ENCODE peak calls at places on chromosome 16, in five cellular contexts. G is CD8-positive, alpha-beta T cell; T is A673; P is AG09309; L is AG04450. R is an unnamed sample.
A peak's percentile ranks its signal among the peaks of the same experiment; 100 is the strongest.

GRCh38 chr16:20683812-20684211 is 13.7 kb downstream of the ACSM1 start:
- DNase-seq in P (no peak), G (no peak), T (no peak), L (no peak), R (no peak)

GRCh38 chr16:82995927-82996441 is 369.2 kb downstream of the CDH13 start:
- DNase-seq in T (peak; percentile 42), L (peak; percentile 32), P (peak; percentile 52), G (no peak), R (peak; percentile 41)

GRCh38 chr16:12536412-12536746 is 267.3 kb downstream of the CPPED1 start:
- DNase-seq in L (no peak), T (no peak), P (no peak), G (no peak), R (no peak)

GRCh38 chr16:10870137-10870776 is 6.7 kb upstream of the CIITA start:
- DNase-seq in L (no peak), T (no peak), G (no peak), P (no peak), R (no peak)

GRCh38 chr16:27315333-27316037 is 1.7 kb downstream of the IL4R start:
- DNase-seq in P (peak; percentile 39), L (no peak), T (no peak), G (peak; percentile 62), R (no peak)

GRCh38 chr16:79439866-79440265 is 160.7 kb downstream of the MAF start:
- DNase-seq in G (no peak), L (no peak), T (no peak), P (no peak), R (no peak)

GRCh38 chr16:23181506-23181905 is 1.0 kb upstream of the SCNN1G start:
- DNase-seq in L (no peak), G (no peak), P (no peak), T (peak; percentile 53), R (no peak)

GRCh38 chr16:87765776-87766484 is at the start of gene KLHDC4:
- DNase-seq in P (no peak), L (peak; percentile 58), T (peak; percentile 92), G (peak; percentile 89), R (peak; percentile 64)

GRCh38 chr16:24257965-24258364 is 1.8 kb downstream of the CACNG3 start:
- DNase-seq in T (peak; percentile 88), G (no peak), L (no peak), P (no peak), R (no peak)

GRCh38 chr16:15897834-15898254 is 9.4 kb upstream of the CEP20 start:
- DNase-seq in L (no peak), P (no peak), T (no peak), G (no peak), R (no peak)

GRCh38 chr16:31875112-31875803 is 1.7 kb downstream of the ZNF267 start:
- DNase-seq in G (no peak), T (no peak), L (no peak), P (no peak), R (no peak)

GRCh38 chr16:69311533-69312388 is 611 bp downstream of the VPS4A start:
- DNase-seq in T (peak; percentile 51), L (no peak), P (no peak), G (peak; percentile 41), R (no peak)

GRCh38 chr16:66278111-66278531 is 88.4 kb upstream of the CDH5 start:
- DNase-seq in P (no peak), G (no peak), T (no peak), L (no peak), R (no peak)

GRCh38 chr16:31477220-31478216 is 5.4 kb upstream of the SLC5A2 start:
- DNase-seq in G (peak; percentile 44), P (no peak), T (no peak), L (no peak), R (no peak)

GRCh38 chr16:84619103-84619460 is 1.2 kb upstream of the COTL1 start:
- DNase-seq in P (no peak), T (no peak), G (no peak), L (no peak), R (no peak)

GRCh38 chr16:2973081-2973480 is 3.9 kb downstream of the PAQR4 start:
- DNase-seq in P (no peak), T (peak; percentile 50), G (no peak), L (no peak), R (no peak)

GRCh38 chr16:77548766-77549165 is 113.9 kb upstream of the ADAMTS18 start:
- DNase-seq in P (no peak), G (no peak), L (no peak), T (no peak), R (no peak)

GRCh38 chr16:69848635-69849545 is 86.8 kb downstream of the WWP2 start:
- DNase-seq in G (no peak), T (peak; percentile 25), P (peak; percentile 78), L (peak; percentile 84), R (peak; percentile 74)

GRCh38 chr16:89922884-89923639 is at the start of gene TUBB3:
- DNase-seq in P (no peak), L (no peak), G (no peak), T (peak; percentile 92), R (no peak)

GRCh38 chr16:3646348-3646920 is 8.1 kb upstream of the DNASE1 start:
- DNase-seq in G (no peak), T (no peak), L (no peak), P (no peak), R (peak; percentile 15)

GRCh38 chr16:63702981-63703590 is 1418.8 kb downstream of the CDH11 start:
- DNase-seq in G (no peak), T (no peak), L (no peak), P (no peak), R (no peak)

GRCh38 chr16:4212207-4212933 is 29.5 kb downstream of the SRL start:
- DNase-seq in G (no peak), P (no peak), T (no peak), L (no peak), R (no peak)

GRCh38 chr16:85642762-85643281 is 29.7 kb downstream of the GSE1 start:
- DNase-seq in P (no peak), L (no peak), G (no peak), T (no peak), R (no peak)

GRCh38 chr16:57000271-57001025 is 11.1 kb downstream of the NLRC5 start:
- DNase-seq in P (peak; percentile 85), L (peak; percentile 54), T (peak; percentile 49), G (no peak), R (no peak)

GRCh38 chr16:5944971-5945370 is 847.4 kb upstream of the EEF2KMT start:
- DNase-seq in T (no peak), G (no peak), P (no peak), L (no peak), R (no peak)

GRCh38 chr16:86928517-86929148 is 350.3 kb downstream of the FOXL1 start:
- DNase-seq in G (no peak), P (no peak), L (no peak), T (no peak), R (no peak)

GRCh38 chr16:14373901-14374300 is 256.2 kb downstream of the PARN start:
- DNase-seq in T (no peak), G (no peak), P (no peak), L (no peak), R (no peak)

GRCh38 chr16:77675464-77676324 is 46.6 kb upstream of the NUDT7 start:
- DNase-seq in T (peak; percentile 82), P (peak; percentile 45), G (peak; percentile 57), L (peak; percentile 57), R (peak; percentile 72)

GRCh38 chr16:77711775-77712174 is 10.5 kb upstream of the NUDT7 start:
- DNase-seq in L (no peak), T (no peak), P (no peak), G (no peak), R (peak; percentile 37)

GRCh38 chr16:63614421-63614820 is 1507.4 kb downstream of the CDH11 start:
- DNase-seq in T (no peak), L (no peak), G (no peak), P (no peak), R (no peak)

GRCh38 chr16:46658925-46659324 is 30.1 kb downstream of the VPS35 start:
- DNase-seq in T (no peak), L (no peak), G (no peak), P (no peak), R (no peak)

GRCh38 chr16:83066011-83066410 is 439.2 kb downstream of the CDH13 start:
- DNase-seq in T (no peak), L (no peak), P (no peak), G (no peak), R (no peak)

GRCh38 chr16:81693047-81693446 is 86.0 kb upstream of the PLCG2 start:
- DNase-seq in L (no peak), P (peak; percentile 68), G (no peak), T (no peak), R (no peak)

GRCh38 chr16:4696172-4696904 is 3.0 kb downstream of the NUDT16L1 start:
- DNase-seq in G (no peak), T (no peak), L (no peak), P (no peak), R (no peak)

GRCh38 chr16:74603848-74604247 is 3.1 kb downstream of the GLG1 start:
- DNase-seq in P (no peak), L (no peak), T (no peak), G (no peak), R (no peak)
- H3K4me3 ChIP-seq in P (no peak overlapping the region), L (no peak overlapping the region), T (peak overlapping the region; percentile 85), G (no peak overlapping the region), R (no peak overlapping the region)

GRCh38 chr16:67419502-67419901 is 3.2 kb upstream of the ZDHHC1 start:
- DNase-seq in P (no peak), G (no peak), T (peak; percentile 65), L (no peak), R (no peak)

GRCh38 chr16:67419931-67420330 is 3.7 kb upstream of the ZDHHC1 start:
- DNase-seq in P (no peak), T (no peak), L (no peak), G (no peak), R (no peak)

GRCh38 chr16:67417333-67418061 is 1.2 kb upstream of the ZDHHC1 start:
- DNase-seq in P (no peak), G (no peak), L (no peak), T (no peak), R (no peak)

GRCh38 chr16:67413978-67414891 is 2.0 kb downstream of the ZDHHC1 start:
- DNase-seq in P (no peak), L (no peak), T (no peak), G (no peak), R (no peak)

GRCh38 chr16:67415872-67416793 is at the start of gene ZDHHC1:
- DNase-seq in T (peak; percentile 72), G (peak; percentile 44), P (no peak), L (no peak), R (no peak)
- H3K4me3 ChIP-seq in T (peak within 1 kb of the TSS; percentile 82), G (peak within 1 kb of the TSS; percentile 55), P (peak within 1 kb of the TSS; percentile 50), L (peak within 1 kb of the TSS; percentile 74), R (peak within 1 kb of the TSS; percentile 58)

GRCh38 chr16:49884033-49884707 is 28.3 kb upstream of the ZNF423 start:
- DNase-seq in T (no peak), G (no peak), P (no peak), L (no peak), R (no peak)
- H3K4me3 ChIP-seq in T (no peak overlapping the region), G (no peak overlapping the region), P (no peak overlapping the region), L (no peak overlapping the region), R (no peak overlapping the region)

GRCh38 chr16:71569621-71570020 is 7.3 kb downstream of the TAT start:
- DNase-seq in P (no peak), G (no peak), L (no peak), T (no peak), R (no peak)

GRCh38 chr16:71565812-71566700 is 10.8 kb downstream of the TAT start:
- DNase-seq in L (no peak), P (no peak), T (no peak), G (no peak), R (no peak)

GRCh38 chr16:71568541-71568940 is 8.4 kb downstream of the TAT start:
- DNase-seq in P (no peak), L (no peak), G (no peak), T (no peak), R (peak; percentile 15)

GRCh38 chr16:71570143-71570542 is 6.7 kb downstream of the TAT start:
- DNase-seq in G (no peak), T (no peak), P (no peak), L (no peak), R (no peak)

GRCh38 chr16:71567931-71568330 is 9.0 kb downstream of the TAT start:
- DNase-seq in G (no peak), P (no peak), T (no peak), L (no peak), R (no peak)
- H3K4me3 ChIP-seq in G (no peak overlapping the region), P (no peak overlapping the region), T (no peak overlapping the region), L (no peak overlapping the region), R (no peak overlapping the region)